ENCODE peak calls at places on chromosomes 6 and 20, in four cellular contexts. Y, O, Z and W are unnamed samples.

GRCh38 chr6:89966250-89966588 is 72.0 kb downstream of the GJA10 start:
- DNase-seq in O (no peak), Z (peak), Y (no peak), W (no peak)

GRCh38 chr6:78942451-78942850 is 75.1 kb downstream of the IRAK1BP1 start:
- DNase-seq in Y (no peak), O (no peak), Z (peak), W (no peak)

GRCh38 chr20:21360686-21361085 is 36.6 kb downstream of the NKX2-4 start:
- DNase-seq in Y (no peak), Z (peak), O (no peak), W (no peak)

GRCh38 chr20:4898282-4898681 is 103.0 kb downstream of the SLC23A2 start:
- DNase-seq in Y (peak), Z (peak), O (peak), W (no peak)

GRCh38 chr6:132142308-132142707 is 191.1 kb upstream of the CCN2 start:
- DNase-seq in O (no peak), Z (no peak), Y (no peak), W (no peak)

GRCh38 chr6:113909224-113909856 is 52.2 kb downstream of the MARCKS start:
- DNase-seq in Y (no peak), Z (peak), O (no peak), W (peak)

GRCh38 chr20:59939052-59939878 is 840 bp downstream of the PPP1R3D start:
- DNase-seq in Z (no peak), Y (no peak), O (no peak), W (no peak)

GRCh38 chr20:9945406-9945805 is 89.4 kb upstream of the ANKEF1 start:
- DNase-seq in O (no peak), Z (peak), Y (no peak), W (no peak)

GRCh38 chr20:37567331-37567665 is 39.6 kb upstream of the BLCAP start:
- DNase-seq in Z (no peak), O (no peak), Y (peak), W (no peak)

GRCh38 chr20:45951474-45951873 is 17.0 kb downstream of the PCIF1 start:
- DNase-seq in Z (no peak), O (no peak), Y (no peak), W (no peak)

GRCh38 chr6:9412951-9413559 is 977.7 kb upstream of the SLC35B3 start:
- DNase-seq in Y (no peak), O (no peak), Z (peak), W (no peak)

GRCh38 chr6:159013229-159013628 is 13.2 kb upstream of the RSPH3 start:
- DNase-seq in O (no peak), Y (no peak), Z (peak), W (no peak)

GRCh38 chr6:74318738-74319137 is 622.7 kb downstream of the CD109 start:
- DNase-seq in Z (no peak), Y (no peak), O (no peak), W (no peak)

GRCh38 chr6:154501287-154501868 is 9.1 kb downstream of the CNKSR3 start:
- DNase-seq in Z (no peak), O (no peak), Y (no peak), W (no peak)

GRCh38 chr20:25309395-25310267 is 61.7 kb downstream of the PYGB start:
- DNase-seq in Z (peak), Y (peak), O (no peak), W (peak)

GRCh38 chr20:32527447-32528055 is 57.6 kb downstream of the NOL4L start:
- DNase-seq in O (no peak), Z (no peak), Y (no peak), W (no peak)

GRCh38 chr6:43007126-43007525 is 6.6 kb downstream of the MEA1 start:
- DNase-seq in O (no peak), Z (no peak), Y (no peak), W (no peak)

GRCh38 chr6:17904491-17905120 is 82.8 kb downstream of the KIF13A start:
- DNase-seq in Z (no peak), O (no peak), Y (no peak), W (no peak)

GRCh38 chr6:128508588-128509296 is 11.7 kb downstream of the PTPRK start:
- DNase-seq in Y (peak), O (no peak), Z (peak), W (no peak)

GRCh38 chr6:143328885-143329284 is 121.6 kb downstream of the ADAT2 start:
- DNase-seq in Y (no peak), Z (no peak), O (no peak), W (peak)

GRCh38 chr6:13407709-13408695 is 79.4 kb downstream of the GFOD1 start:
- DNase-seq in Y (peak), Z (peak), O (no peak), W (no peak)

GRCh38 chr6:82331031-82331773 is 32.4 kb upstream of the TPBG start:
- DNase-seq in O (no peak), Z (peak), Y (no peak), W (no peak)

GRCh38 chr6:137415127-137415833 is 78.9 kb downstream of the OLIG3 start:
- DNase-seq in O (no peak), Z (peak), Y (no peak), W (no peak)

GRCh38 chr20:35305682-35306556 is 13.7 kb upstream of the FAM83C start:
- DNase-seq in Z (peak), O (peak), Y (peak), W (no peak)

GRCh38 chr6:16656451-16656850 is 104.8 kb downstream of the ATXN1 start:
- DNase-seq in Z (no peak), Y (no peak), O (no peak), W (no peak)

GRCh38 chr6:147298461-147298860 is 94.2 kb downstream of the STXBP5 start:
- DNase-seq in O (no peak), Y (no peak), Z (no peak), W (no peak)

GRCh38 chr20:39849664-39850063 is 839.4 kb downstream of the MAFB start:
- DNase-seq in O (peak), Y (peak), Z (peak), W (no peak)

GRCh38 chr6:12601881-12602280 is 114.7 kb upstream of the PHACTR1 start:
- DNase-seq in Z (peak), O (no peak), Y (no peak), W (no peak)

GRCh38 chr6:13486679-13487121 is 700 bp downstream of the GFOD1 start:
- DNase-seq in O (peak), Y (peak), Z (peak), W (no peak)

GRCh38 chr6:42007753-42008528 is 42.4 kb upstream of the TAF8 start:
- DNase-seq in Z (no peak), O (no peak), Y (no peak), W (no peak)

GRCh38 chr20:3749689-3750639 is 17.5 kb downstream of the HSPA12B start:
- DNase-seq in O (no peak), Y (no peak), Z (no peak), W (no peak)

GRCh38 chr20:57661201-57662027 is 41.2 kb upstream of the ZBP1 start:
- DNase-seq in O (peak), Y (peak), Z (no peak), W (no peak)

GRCh38 chr20:50340586-50340985 is 150.0 kb downstream of the CEBPB start:
- DNase-seq in O (no peak), Y (no peak), Z (no peak), W (no peak)

GRCh38 chr20:50341880-50342637 is 151.4 kb downstream of the CEBPB start:
- DNase-seq in Y (no peak), Z (no peak), O (no peak), W (no peak)

GRCh38 chr20:50339196-50339901 is 148.7 kb downstream of the CEBPB start:
- DNase-seq in Z (peak), Y (peak), O (no peak), W (no peak)

GRCh38 chr20:50342638-50343102 is 152.0 kb downstream of the CEBPB start:
- DNase-seq in Z (no peak), Y (no peak), O (no peak), W (no peak)

GRCh38 chr20:50341050-50341449 is 150.4 kb downstream of the CEBPB start:
- DNase-seq in Y (no peak), O (no peak), Z (no peak), W (no peak)
- H3K4me3 ChIP-seq in Y (no peak), O (no peak), Z (no peak), W (no peak)

GRCh38 chr20:14193443-14193842 is 144.0 kb downstream of the FLRT3 start:
- DNase-seq in Y (no peak), O (no peak), Z (no peak), W (no peak)

GRCh38 chr20:14193885-14194284 is 143.5 kb downstream of the FLRT3 start:
- DNase-seq in O (no peak), Y (no peak), Z (no peak), W (no peak)

GRCh38 chr20:14199111-14199510 is 138.3 kb downstream of the FLRT3 start:
- DNase-seq in O (no peak), Y (no peak), Z (no peak), W (no peak)

GRCh38 chr20:14197097-14197496 is 140.3 kb downstream of the FLRT3 start:
- DNase-seq in Z (peak), O (no peak), Y (no peak), W (no peak)

GRCh38 chr20:14198416-14198815 is 139.0 kb downstream of the FLRT3 start:
- DNase-seq in Y (no peak), O (no peak), Z (no peak), W (no peak)
- TF ChIP-seq CTCF in Y (no peak), O (no peak), Z (no peak), W (no peak)

GRCh38 chr6:144583614-144583954 is 298.4 kb downstream of the UTRN start:
- DNase-seq in O (no peak), Y (no peak), Z (no peak), W (no peak)
- H3K4me3 ChIP-seq in O (no peak), Y (no peak), Z (peak), W (no peak)

DNA sequence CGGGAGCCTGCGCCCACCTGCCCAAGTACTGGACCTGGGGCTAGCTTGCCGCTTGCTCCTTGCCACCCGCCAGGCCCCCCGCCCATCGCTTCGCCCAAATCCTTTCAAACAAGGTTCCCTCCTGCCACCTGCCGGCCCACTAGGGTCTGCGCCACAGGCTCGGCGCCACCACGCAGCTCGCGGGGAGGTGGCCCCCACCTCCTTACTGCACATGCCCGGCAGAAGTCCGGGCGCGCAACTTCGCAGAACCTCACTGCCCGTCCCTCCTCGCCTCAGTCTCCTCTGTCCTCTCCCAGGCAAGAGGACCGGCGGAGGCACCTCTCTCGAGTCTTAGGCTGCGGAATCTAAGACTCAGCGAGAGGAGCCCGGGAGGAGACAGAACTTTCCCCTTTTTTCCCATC is 11.2 kb downstream of the GNAS-AS1 start:
- DNase-seq in Z (peak), Y (peak), O (no peak), W (peak)
- TF ChIP-seq CTCF in Z (peak), Y (peak), O (peak), W (peak)

GRCh38 chr6:31586596-31586995 is 519 bp downstream of the LST1 start:
- DNase-seq in Y (no peak), O (no peak), Z (no peak), W (no peak)

GRCh38 chr6:31588871-31589650 is 3.0 kb downstream of the LST1 start:
- DNase-seq in Y (no peak), O (no peak), Z (peak), W (no peak)

GRCh38 chr6:31587791-31588777 is 2.0 kb downstream of the LST1 start:
- DNase-seq in Y (no peak), Z (no peak), O (no peak), W (no peak)

GRCh38 chr6:31585531-31585930 is 546 bp upstream of the LST1 start:
- DNase-seq in O (no peak), Y (no peak), Z (no peak), W (no peak)

DNA sequence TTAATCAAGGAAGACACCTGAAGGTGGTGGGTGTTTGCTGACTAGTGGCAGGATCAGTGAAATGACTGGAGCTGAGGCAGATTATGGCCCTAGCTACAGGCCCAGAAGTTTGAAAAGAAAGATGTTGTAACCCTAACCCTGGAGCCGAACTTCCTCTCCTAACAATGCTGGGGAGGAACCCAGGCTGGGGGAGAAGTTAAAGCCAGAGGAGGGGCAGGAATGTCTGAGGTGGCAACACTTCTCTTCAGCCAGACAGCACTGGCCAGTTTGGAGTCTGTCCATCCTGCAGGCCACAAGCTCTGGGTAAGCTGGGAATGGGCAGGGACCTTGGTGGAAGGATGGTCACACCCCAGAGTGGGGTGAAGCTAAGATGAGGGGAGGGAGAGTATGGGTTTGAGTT is at the start of gene LST1:
- DNase-seq in O (no peak), Z (peak), Y (no peak), W (no peak)
- H3K4me3 ChIP-seq in O (peak), Z (no peak), Y (no peak), W (no peak)